ENCODE peak calls at places on chromosomes 16 and 17, in ten cellular contexts. W is esophagus squamous epithelium, D is ovary, M is IMR-90, J is breast epithelium, V is HepG2, X is A549, H is NB4, F is uterus, I is adrenal gland. N is an unnamed sample.
A peak's percentile ranks its signal among the peaks of the same experiment; 100 is the strongest.

GRCh38 chr16:86396918-86397317 is 113.4 kb upstream of the FOXF1 start:
- DNase-seq in D (no peak), I (no peak), W (no peak), J (no peak), V (no peak), X (no peak), F (peak; percentile 56), M (peak; percentile 95), H (peak; percentile 27), N (no peak)

GRCh38 chr17:71987634-71988033 is 133.2 kb upstream of the SOX9 start:
- DNase-seq in H (no peak), X (no peak), M (peak; percentile 21), I (no peak), J (no peak), W (no peak), D (no peak), F (no peak), V (no peak), N (no peak)

GRCh38 chr16:48383877-48384304 is 1.3 kb downstream of the SIAH1 start:
- DNase-seq in F (no peak), M (no peak), H (peak; percentile 45), X (peak; percentile 31), J (no peak), I (peak; percentile 27), V (peak; percentile 70), W (no peak), D (no peak), N (peak; percentile 25)

GRCh38 chr17:73139296-73139695 is 25.5 kb upstream of the SSTR2 start:
- DNase-seq in F (no peak), J (no peak), M (no peak), V (no peak), W (no peak), D (no peak), H (no peak), I (no peak), X (no peak), N (no peak)

GRCh38 chr16:67407176-67407787 is 9.0 kb downstream of the ZDHHC1 start:
- DNase-seq in H (no peak), J (no peak), W (no peak), X (no peak), D (no peak), I (no peak), V (no peak), F (no peak), M (peak; percentile 42), N (no peak)

GRCh38 chr16:2498531-2499253 is 15.1 kb upstream of the ATP6V0C start:
- DNase-seq in D (no peak), M (no peak), V (no peak), F (no peak), H (no peak), W (no peak), J (peak; percentile 95), X (no peak), I (no peak), N (no peak)

GRCh38 chr16:1088295-1089170 is 7.5 kb downstream of the C1QTNF8 start:
- DNase-seq in M (no peak), J (no peak), D (no peak), H (no peak), V (peak; percentile 25), W (no peak), F (no peak), I (no peak), X (no peak), N (no peak)

GRCh38 chr17:43905985-43906852 is 1.1 kb downstream of the MPP2 start:
- DNase-seq in M (peak; percentile 45), D (peak; percentile 76), H (peak; percentile 40), I (peak; percentile 54), X (peak; percentile 60), V (peak; percentile 47), J (peak; percentile 70), F (peak; percentile 81), W (no peak), N (peak; percentile 40)

GRCh38 chr16:55386534-55387296 is 62.7 kb downstream of the IRX6 start:
- DNase-seq in I (no peak), F (no peak), D (no peak), V (no peak), H (no peak), J (no peak), W (no peak), M (no peak), X (no peak), N (no peak)

GRCh38 chr17:74748279-74748528 is 224 bp upstream of the NHERF1 start:
- DNase-seq in D (no peak), X (no peak), I (no peak), J (no peak), F (no peak), V (no peak), W (no peak), H (no peak), M (no peak), N (no peak)
- TF ChIP-seq CTCF in D (no peak), X (no peak), I (no peak), J (no peak), F (no peak), V (no peak), W (no peak), H (no peak), M (peak; percentile 12), N (peak; percentile 67)

DNA sequence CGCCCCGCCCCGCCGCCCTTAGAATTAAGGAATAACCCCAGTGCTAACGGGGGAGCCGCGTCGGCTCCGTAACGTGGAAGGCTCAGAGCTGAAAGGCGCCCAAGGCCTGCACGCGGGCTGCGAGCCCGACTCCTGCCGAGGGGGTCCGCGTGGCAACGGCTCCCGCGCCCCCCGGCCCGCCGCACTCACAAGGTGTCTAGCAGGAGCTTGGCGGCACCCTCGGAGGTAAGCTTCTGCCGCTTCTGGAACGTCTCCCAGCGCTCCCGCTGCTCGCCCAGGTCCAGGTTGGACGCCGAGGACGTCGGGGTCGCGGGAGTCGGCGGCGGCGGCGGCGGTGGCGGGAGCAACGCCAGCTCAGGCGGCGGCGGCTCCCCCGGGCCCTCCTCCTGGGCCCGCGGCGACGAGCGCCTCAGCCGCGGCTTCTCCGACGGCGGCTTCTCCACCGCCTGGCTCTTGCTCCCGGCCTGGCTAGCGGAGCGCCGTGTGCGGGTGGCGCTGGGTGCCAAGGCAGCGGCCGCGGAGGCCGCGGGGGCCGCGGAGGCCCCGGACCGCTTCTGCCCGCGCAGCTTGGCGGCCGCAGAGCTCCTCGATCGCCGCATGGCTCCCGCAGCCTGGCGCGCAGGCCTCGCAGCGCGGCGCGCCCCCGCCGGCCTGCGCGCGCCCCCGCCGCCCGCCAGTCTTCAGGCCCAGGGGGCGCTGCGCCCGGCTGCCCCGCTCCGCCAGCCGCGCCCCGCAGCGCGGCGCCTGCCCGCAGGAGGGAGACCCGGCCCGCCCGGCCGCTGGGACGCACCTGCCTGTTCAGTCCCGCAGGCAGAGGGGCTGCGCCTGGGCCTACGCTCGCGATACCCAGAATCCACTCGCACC is at the start of gene CENPV:
- DNase-seq in M (peak; percentile 34), F (peak; percentile 48), D (peak; percentile 66), I (peak; percentile 56), H (peak; percentile 75), J (no peak), X (peak; percentile 72), W (no peak), V (peak; percentile 69), N (peak; percentile 28)
- H3K4me3 ChIP-seq in M (peak within 1 kb of the TSS; percentile 73), F (peak within 1 kb of the TSS; percentile 79), D (peak within 1 kb of the TSS; percentile 84), I (no peak within 1 kb of the TSS), H (peak within 1 kb of the TSS; percentile 87), J (peak within 1 kb of the TSS; percentile 91), X (peak within 1 kb of the TSS; percentile 71), W (peak within 1 kb of the TSS; percentile 67), V (peak within 1 kb of the TSS; percentile 89), N (peak within 1 kb of the TSS; percentile 68)

DNA sequence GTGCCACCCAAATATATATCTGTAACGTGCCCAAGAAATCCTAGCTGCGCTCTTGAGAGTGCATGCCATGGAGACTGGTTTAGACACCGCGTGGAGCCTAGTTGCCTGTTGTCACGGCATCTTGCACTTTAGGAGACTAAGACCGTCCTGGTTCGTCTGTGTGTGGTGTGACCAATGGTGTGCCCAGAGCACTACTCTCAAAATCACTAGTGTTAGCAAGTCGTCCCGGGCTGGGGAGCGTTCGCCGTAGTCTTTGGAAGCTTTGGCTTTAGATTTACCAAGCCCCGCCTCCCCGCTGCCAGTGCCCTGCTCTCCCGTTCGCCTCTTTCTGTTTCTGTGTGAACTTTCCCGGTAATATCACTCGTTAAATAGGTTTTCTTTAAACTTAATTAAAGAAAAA is 27.0 kb downstream of the CLUH start:
- DNase-seq in F (no peak), D (no peak), W (no peak), H (no peak), J (peak; percentile 46), V (no peak), M (no peak), X (no peak), I (no peak), N (no peak)
- TF ChIP-seq POLR2A in F (no peak), D (no peak), W (no peak), H (no peak), J (no peak), V (no peak), M (no peak), X (no peak), I (no peak), N (no peak)

GRCh38 chr17:82297280-82297803 is 20.1 kb downstream of the CD7 start:
- DNase-seq in I (peak; percentile 81), D (peak; percentile 76), H (peak; percentile 77), F (peak; percentile 91), M (no peak), J (peak; percentile 93), V (no peak), W (peak; percentile 69), X (peak; percentile 80), N (peak; percentile 64)

GRCh38 chr17:82299452-82299851 is 18.0 kb downstream of the CD7 start:
- DNase-seq in I (no peak), F (no peak), W (no peak), X (no peak), H (no peak), V (no peak), J (no peak), D (no peak), M (no peak), N (no peak)

GRCh38 chr17:82296511-82297279 is 20.7 kb downstream of the CD7 start:
- DNase-seq in H (no peak), X (no peak), D (no peak), V (no peak), M (no peak), J (no peak), W (no peak), I (no peak), F (peak; percentile 57), N (no peak)

GRCh38 chr17:82298538-82299421 is 18.6 kb downstream of the CD7 start:
- DNase-seq in F (no peak), M (no peak), V (no peak), D (no peak), H (no peak), W (no peak), I (no peak), J (no peak), X (no peak), N (no peak)

DNA sequence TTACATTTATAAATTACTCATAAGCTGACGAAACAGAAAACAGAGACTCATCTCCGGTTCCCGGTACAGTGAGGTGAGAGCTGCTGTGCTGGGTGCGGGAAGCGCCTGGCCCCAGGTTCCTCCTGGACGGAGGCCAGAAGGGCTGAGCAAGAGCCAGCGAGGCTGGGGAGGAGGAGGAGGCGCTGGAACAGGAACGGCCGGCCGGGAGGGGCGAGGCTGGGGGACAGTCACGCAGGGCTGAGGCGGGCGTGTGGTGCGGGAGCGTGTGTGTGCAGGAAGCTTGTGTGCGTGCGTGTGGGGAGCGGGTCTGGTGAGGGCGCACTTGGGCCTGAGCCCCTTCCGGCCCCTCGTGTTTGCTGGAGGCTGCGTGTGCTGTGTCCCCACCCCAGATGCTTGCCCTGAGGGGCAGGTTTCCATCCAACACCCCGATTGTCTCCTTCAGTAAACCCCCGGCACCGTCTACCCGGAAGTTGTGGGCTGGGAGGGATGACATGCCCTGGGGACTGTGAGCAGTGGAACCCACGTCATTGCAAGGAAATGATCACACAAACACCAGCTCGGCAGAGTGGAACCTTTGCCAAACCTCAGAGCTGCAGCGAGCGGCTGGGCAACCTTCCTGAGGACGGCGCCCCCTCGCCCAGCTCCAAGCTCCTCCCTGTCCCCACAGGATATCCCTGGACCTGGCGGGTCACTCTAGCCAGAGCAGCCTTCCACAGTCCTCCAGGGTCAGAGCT is 19.4 kb downstream of the CD7 start:
- DNase-seq in D (peak; percentile 88), I (peak; percentile 80), X (peak; percentile 92), J (peak; percentile 95), H (peak; percentile 90), V (no peak), W (peak; percentile 89), M (peak; percentile 96), F (peak; percentile 89), N (peak; percentile 82)
- TF ChIP-seq CTCF in D (no peak), I (no peak), X (peak; percentile 15), J (no peak), H (no peak), V (peak; percentile 47), W (no peak), M (no peak), F (no peak), N (no peak)

N was measured in tibial nerve.